ENCODE peak calls at places on chromosomes 5 and 9, in four cellular contexts. One of them, this sample, is unnamed.
A peak's percentile ranks its signal among the peaks of the same experiment; 100 is the strongest.

GRCh38 chr5:123278284-123278683 is 144.9 kb downstream of the CEP120 start:
- DNase-seq in HCT116: no peak
- DNase-seq in HepG2: no peak
- DNase-seq in IMR-90: no peak
- DNase-seq in this sample: no peak

GRCh38 chr5:126234563-126235195 is 188.5 kb upstream of the GRAMD2B start:
- DNase-seq in HCT116: peak; percentile 37
- DNase-seq in HepG2: peak; percentile 13
- DNase-seq in IMR-90: peak; percentile 6
- DNase-seq in this sample: peak; percentile 54

GRCh38 chr9:120538339-120538738 is 41.6 kb downstream of the CDK5RAP2 start:
- DNase-seq in HCT116: no peak
- DNase-seq in HepG2: peak; percentile 95
- DNase-seq in IMR-90: peak; percentile 13
- DNase-seq in this sample: no peak

GRCh38 chr5:67206381-67207328 is 10.1 kb upstream of the CD180 start:
- DNase-seq in HCT116: peak; percentile 82
- DNase-seq in HepG2: peak; percentile 53
- DNase-seq in IMR-90: peak; percentile 84
- DNase-seq in this sample: no peak

GRCh38 chr9:73284386-73284785 is 132.7 kb downstream of the ANXA1 start:
- DNase-seq in HCT116: no peak
- DNase-seq in HepG2: no peak
- DNase-seq in IMR-90: no peak
- DNase-seq in this sample: no peak

GRCh38 chr5:119340597-119341218 is 15.1 kb upstream of the TNFAIP8 start:
- DNase-seq in HCT116: no peak
- DNase-seq in HepG2: no peak
- DNase-seq in IMR-90: no peak
- DNase-seq in this sample: no peak

GRCh38 chr9:4117835-4118610 is 181.8 kb downstream of the GLIS3 start:
- DNase-seq in HCT116: no peak
- DNase-seq in HepG2: peak; percentile 9
- DNase-seq in IMR-90: no peak
- DNase-seq in this sample: peak; percentile 36

GRCh38 chr9:12719431-12719830 is 26.2 kb downstream of the TYRP1 start:
- DNase-seq in HCT116: peak; percentile 24
- DNase-seq in HepG2: peak; percentile 26
- DNase-seq in IMR-90: peak; percentile 69
- DNase-seq in this sample: no peak

GRCh38 chr9:34177906-34178697 is 741 bp upstream of the UBAP1 start:
- DNase-seq in HCT116: no peak
- DNase-seq in HepG2: no peak
- DNase-seq in IMR-90: no peak
- DNase-seq in this sample: no peak

GRCh38 chr5:172229904-172230303 is 35.9 kb downstream of the EFCAB9 start:
- DNase-seq in HCT116: no peak
- DNase-seq in HepG2: no peak
- DNase-seq in IMR-90: no peak
- DNase-seq in this sample: no peak

GRCh38 chr9:38003946-38004808 is 64.8 kb downstream of the SHB start:
- DNase-seq in HCT116: no peak
- DNase-seq in HepG2: no peak
- DNase-seq in IMR-90: no peak
- DNase-seq in this sample: no peak

GRCh38 chr5:147382776-147383175 is 127.1 kb downstream of the DPYSL3 start:
- DNase-seq in HCT116: no peak
- DNase-seq in HepG2: no peak
- DNase-seq in IMR-90: no peak
- DNase-seq in this sample: no peak

GRCh38 chr5:159332800-159333563 is 2.7 kb upstream of the IL12B start:
- DNase-seq in HCT116: no peak
- DNase-seq in HepG2: no peak
- DNase-seq in IMR-90: no peak
- DNase-seq in this sample: no peak

GRCh38 chr5:80246995-80247729 is 8.7 kb downstream of the SERINC5 start:
- DNase-seq in HCT116: peak; percentile 83
- DNase-seq in HepG2: peak; percentile 73
- DNase-seq in IMR-90: peak; percentile 91
- DNase-seq in this sample: no peak

GRCh38 chr5:81838307-81838906 is 87.5 kb upstream of the SSBP2 start:
- DNase-seq in HCT116: peak; percentile 28
- DNase-seq in HepG2: no peak
- DNase-seq in IMR-90: peak; percentile 49
- DNase-seq in this sample: no peak

GRCh38 chr9:75385236-75385635 is 296.9 kb downstream of the OSTF1 start:
- DNase-seq in HCT116: no peak
- DNase-seq in HepG2: no peak
- DNase-seq in IMR-90: no peak
- DNase-seq in this sample: no peak

GRCh38 chr5:141681695-141682641 is at the start of gene ARAP3:
- DNase-seq in HCT116: peak; percentile 40
- DNase-seq in HepG2: peak; percentile 9
- DNase-seq in IMR-90: peak; percentile 89
- DNase-seq in this sample: no peak

GRCh38 chr5:141680178-141680577 is 1.9 kb downstream of the ARAP3 start:
- DNase-seq in HCT116: no peak
- DNase-seq in HepG2: no peak
- DNase-seq in IMR-90: no peak
- DNase-seq in this sample: no peak

GRCh38 chr5:141680751-141681201 is 1.3 kb downstream of the ARAP3 start:
- DNase-seq in HCT116: no peak
- DNase-seq in HepG2: peak; percentile 7
- DNase-seq in IMR-90: peak; percentile 41
- DNase-seq in this sample: peak; percentile 88

GRCh38 chr5:141683596-141684161 is 1.6 kb upstream of the ARAP3 start:
- DNase-seq in HCT116: no peak
- DNase-seq in HepG2: no peak
- DNase-seq in IMR-90: no peak
- DNase-seq in this sample: no peak

GRCh38 chr5:141681295-141681694 is 735 bp downstream of the ARAP3 start:
- DNase-seq in HCT116: no peak
- DNase-seq in HepG2: no peak
- DNase-seq in IMR-90: no peak
- DNase-seq in this sample: no peak
- H2AFZ ChIP-seq in HCT116: no peak overlapping the region
- H2AFZ ChIP-seq in HepG2: no peak overlapping the region
- H2AFZ ChIP-seq in IMR-90: peak overlapping the region; percentile 85
- H2AFZ ChIP-seq in this sample: no peak overlapping the region

DNA sequence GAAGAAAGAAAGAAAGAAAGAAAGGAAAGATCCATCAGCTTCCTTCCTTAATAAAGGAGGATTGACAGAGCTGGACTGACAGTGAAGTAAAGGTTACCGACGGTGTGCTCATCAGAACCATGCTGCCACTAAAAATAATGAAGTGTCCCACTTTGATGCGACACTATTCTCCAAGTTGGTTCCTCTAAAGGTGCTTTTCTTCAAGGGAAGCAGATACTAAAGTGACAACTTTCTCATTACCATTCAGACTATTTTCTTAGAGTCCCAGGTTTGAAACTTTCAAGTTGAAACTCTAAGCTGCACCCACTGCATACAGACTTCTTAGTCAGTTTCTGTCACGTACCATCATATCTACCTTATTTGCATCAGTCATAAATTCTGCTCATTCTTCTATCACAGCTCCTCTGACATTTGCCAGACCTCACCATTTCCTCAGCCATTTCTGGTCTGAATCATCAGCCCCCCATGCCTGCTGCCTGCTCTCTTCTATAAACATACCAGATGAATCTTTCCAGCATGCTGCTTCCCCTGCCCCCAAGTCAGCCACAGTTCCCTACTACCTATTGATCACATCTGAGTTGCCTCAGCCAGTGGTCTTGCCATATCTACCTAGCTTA is 177.6 kb downstream of the DEPDC1B start:
- DNase-seq in HCT116: no peak
- DNase-seq in HepG2: no peak
- DNase-seq in IMR-90: peak; percentile 76
- DNase-seq in this sample: no peak
- TF ChIP-seq CEBPB in HCT116: no peak
- TF ChIP-seq CEBPB in HepG2: no peak
- TF ChIP-seq CEBPB in IMR-90: no peak
- TF ChIP-seq CEBPB in this sample: no peak

GRCh38 chr9:27371382-27371781 is 74.4 kb upstream of the EQTN start:
- DNase-seq in HCT116: peak; percentile 22
- DNase-seq in HepG2: no peak
- DNase-seq in IMR-90: no peak
- DNase-seq in this sample: no peak
- H3K27ac ChIP-seq in HCT116: peak overlapping the region; percentile 42
- H3K27ac ChIP-seq in HepG2: no peak overlapping the region
- H3K27ac ChIP-seq in IMR-90: no peak overlapping the region
- H3K27ac ChIP-seq in this sample: no peak overlapping the region

DNA sequence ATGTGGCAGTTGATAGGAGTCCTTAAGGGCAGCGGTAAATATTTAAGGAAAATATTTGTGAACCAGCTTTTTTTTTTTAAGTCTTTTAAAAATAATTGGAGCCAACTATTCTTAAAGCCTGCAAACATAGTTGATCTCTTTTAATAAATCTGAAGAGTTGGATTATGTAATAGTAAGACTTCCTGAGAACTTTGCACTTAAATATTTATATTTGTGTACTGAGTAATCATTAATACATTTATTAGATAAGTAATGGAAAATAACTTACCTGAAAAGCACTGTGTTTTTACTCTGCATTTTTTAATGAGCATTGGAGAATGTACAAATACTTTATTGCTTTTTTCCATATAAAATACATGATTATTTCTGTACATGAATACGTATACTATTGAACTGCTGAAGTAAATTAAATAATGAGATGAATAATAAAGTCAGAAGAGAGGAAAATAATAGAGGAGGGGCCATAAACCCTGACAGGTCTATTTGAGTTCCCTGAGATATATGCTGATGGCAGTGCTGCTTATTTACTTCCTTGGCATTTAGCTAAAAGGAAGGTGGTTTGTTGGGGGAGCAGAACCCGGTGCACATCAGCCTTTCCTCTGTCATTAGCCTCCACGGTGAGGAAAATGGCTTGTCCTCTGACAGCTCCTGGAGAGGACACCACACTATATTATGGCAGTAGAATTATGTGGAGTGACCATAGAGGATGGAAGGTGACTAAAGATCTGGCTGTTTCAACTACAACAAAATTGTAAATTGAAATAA is 148.0 kb downstream of the ZSWIM6 start:
- DNase-seq in HCT116: no peak
- DNase-seq in HepG2: no peak
- DNase-seq in IMR-90: no peak
- DNase-seq in this sample: no peak
- H2AFZ ChIP-seq in HCT116: no peak overlapping the region
- H2AFZ ChIP-seq in HepG2: no peak overlapping the region
- H2AFZ ChIP-seq in IMR-90: no peak overlapping the region
- H2AFZ ChIP-seq in this sample: no peak overlapping the region

GRCh38 chr9:123960366-123960765 is 30.4 kb upstream of the DENND1A start:
- DNase-seq in HCT116: no peak
- DNase-seq in HepG2: no peak
- DNase-seq in IMR-90: no peak
- DNase-seq in this sample: no peak
- TF ChIP-seq CEBPB in HCT116: no peak
- TF ChIP-seq CEBPB in HepG2: no peak
- TF ChIP-seq CEBPB in IMR-90: no peak
- TF ChIP-seq CEBPB in this sample: no peak

DNA sequence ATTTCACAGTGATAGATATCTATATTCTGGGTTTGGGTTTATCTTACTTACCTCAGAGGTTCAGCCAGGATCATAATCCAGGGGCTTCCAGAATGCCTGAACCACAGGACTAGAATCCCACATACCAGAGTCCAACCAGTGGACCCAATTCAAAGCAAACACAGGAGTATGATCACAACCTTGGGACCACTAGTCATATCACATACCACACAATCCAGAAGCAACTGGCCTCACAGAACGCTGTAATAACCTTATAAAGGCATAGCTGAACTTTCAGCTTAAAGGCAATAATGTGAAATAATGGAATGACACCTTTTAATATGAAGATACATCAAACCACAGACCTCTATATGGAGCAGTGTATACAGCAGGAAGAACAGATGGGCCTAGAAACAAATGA is 25.3 kb downstream of the RAPGEF6 start:
- DNase-seq in HCT116: no peak
- DNase-seq in HepG2: peak; percentile 92
- DNase-seq in IMR-90: peak; percentile 61
- DNase-seq in this sample: no peak
- H3K27ac ChIP-seq in HCT116: no peak overlapping the region
- H3K27ac ChIP-seq in HepG2: peak overlapping the region; percentile 94
- H3K27ac ChIP-seq in IMR-90: peak overlapping the region; percentile 75
- H3K27ac ChIP-seq in this sample: no peak overlapping the region

GRCh38 chr5:82956600-82956999 is 120.6 kb downstream of the TMEM167A start:
- DNase-seq in HCT116: no peak
- DNase-seq in HepG2: no peak
- DNase-seq in IMR-90: no peak
- DNase-seq in this sample: no peak

GRCh38 chr5:82952326-82952725 is 124.9 kb downstream of the TMEM167A start:
- DNase-seq in HCT116: no peak
- DNase-seq in HepG2: no peak
- DNase-seq in IMR-90: peak; percentile 6
- DNase-seq in this sample: no peak
- H2AFZ ChIP-seq in HCT116: no peak overlapping the region
- H2AFZ ChIP-seq in HepG2: no peak overlapping the region
- H2AFZ ChIP-seq in IMR-90: no peak overlapping the region
- H2AFZ ChIP-seq in this sample: peak overlapping the region; percentile 68

GRCh38 chr5:10123254-10123989 is 126.3 kb downstream of the ATPSCKMT start:
- DNase-seq in HCT116: no peak
- DNase-seq in HepG2: no peak
- DNase-seq in IMR-90: no peak
- DNase-seq in this sample: peak; percentile 22
- TF ChIP-seq CEBPB in HCT116: no peak
- TF ChIP-seq CEBPB in HepG2: no peak
- TF ChIP-seq CEBPB in IMR-90: no peak
- TF ChIP-seq CEBPB in this sample: no peak

GRCh38 chr5:160399402-160400353 is at the start of gene FAM200C:
- DNase-seq in HCT116: peak; percentile 86
- DNase-seq in HepG2: peak; percentile 90
- DNase-seq in IMR-90: peak; percentile 94
- DNase-seq in this sample: peak; percentile 60
- H3K27ac ChIP-seq in HCT116: peak within 1 kb of the TSS; percentile 62
- H3K27ac ChIP-seq in HepG2: peak within 1 kb of the TSS; percentile 89
- H3K27ac ChIP-seq in IMR-90: peak within 1 kb of the TSS; percentile 94
- H3K27ac ChIP-seq in this sample: peak within 1 kb of the TSS; percentile 95